ENCODE peak calls at places on chromosomes 6 and 20, in eight cellular contexts. G is head of caudate nucleus; K is T-helper 2 cell; B is GM13977; F is activated naive CD8-positive, alpha-beta T cell treated with anti-CD3 and anti-CD28 coated beads, Interleukin-2, amount 50 U/mL, for 24 hours; U is AG08396; I is stomach; T is pancreas. P is an unnamed sample.
A peak's percentile ranks its signal among the peaks of the same experiment; 100 is the strongest.

GRCh38 chr6:159473435-159473834 is 219.6 kb downstream of the SOD2 start:
- DNase-seq in B (no peak), U (no peak), T (no peak), F (no peak), K (no peak), G (no peak), I (no peak), P (no peak)

GRCh38 chr6:53437557-53438202 is 88.9 kb upstream of the ELOVL5 start:
- DNase-seq in G (peak; percentile 28), I (no peak), T (no peak), B (peak; percentile 33), K (peak; percentile 64), F (peak; percentile 17), U (peak; percentile 63), P (peak; percentile 39)

GRCh38 chr6:166691741-166692140 is 64.7 kb upstream of the RPS6KA2 start:
- DNase-seq in T (no peak), G (no peak), U (no peak), I (no peak), B (no peak), K (no peak), F (no peak), P (no peak)

GRCh38 chr6:137998461-137999019 is 108.7 kb downstream of the PERP start:
- DNase-seq in U (no peak), F (no peak), T (no peak), I (no peak), K (no peak), G (no peak), B (no peak), P (no peak)

GRCh38 chr6:108974201-108974600 is 120.4 kb downstream of the SESN1 start:
- DNase-seq in B (no peak), G (no peak), F (no peak), T (no peak), K (no peak), I (no peak), U (no peak), P (no peak)

GRCh38 chr6:128516514-128516898 is 3.9 kb downstream of the PTPRK start:
- DNase-seq in G (no peak), T (no peak), K (peak; percentile 42), I (no peak), F (no peak), B (no peak), U (peak; percentile 26), P (no peak)

GRCh38 chr6:128696651-128697391 is 176.4 kb upstream of the PTPRK start:
- DNase-seq in T (no peak), K (no peak), G (no peak), F (no peak), U (peak; percentile 47), B (no peak), I (no peak), P (no peak)

GRCh38 chr6:7543761-7544424 is 2.4 kb downstream of the DSP start:
- DNase-seq in F (no peak), U (no peak), I (no peak), K (no peak), B (no peak), T (no peak), G (no peak), P (no peak)

GRCh38 chr20:46715292-46715756 is 5.9 kb downstream of the SLC2A10 start:
- DNase-seq in I (peak; percentile 41), K (no peak), T (no peak), F (no peak), B (no peak), G (no peak), U (peak; percentile 71), P (no peak)

GRCh38 chr6:143950874-143951273 is 57.2 kb downstream of the PLAGL1 start:
- DNase-seq in I (no peak), T (no peak), K (no peak), U (no peak), G (no peak), F (no peak), B (no peak), P (no peak)

GRCh38 chr6:168485804-168486203 is 44.8 kb downstream of the SMOC2 start:
- DNase-seq in K (no peak), F (no peak), B (no peak), T (no peak), U (no peak), I (no peak), G (no peak), P (no peak)

GRCh38 chr6:44906761-44907160 is 421.4 kb upstream of the RUNX2 start:
- DNase-seq in I (no peak), U (no peak), B (no peak), G (no peak), F (no peak), T (no peak), K (no peak), P (no peak)

GRCh38 chr20:35273449-35274171 is 4.3 kb downstream of the MMP24OS start:
- DNase-seq in U (no peak), F (no peak), K (no peak), G (peak; percentile 48), B (no peak), I (peak; percentile 36), T (peak; percentile 65), P (no peak)

GRCh38 chr6:56684342-56685101 is 41.8 kb upstream of the DST start:
- DNase-seq in I (no peak), T (no peak), F (no peak), U (no peak), G (no peak), K (no peak), B (no peak), P (no peak)